ENCODE peak calls at places on chromosome 18, in four cellular contexts. J is left ventricle myocardium inferior, V is ovary, S is IMR-90. T is an unnamed sample. For H3K27me3, the result is how much of the 10 kb centered on the place peaks cover.

GRCh38 chr18:111292-112014 is 46.9 kb upstream of the USP14 start:
- DNase-seq in J (peak), V (peak), S (peak), T (peak)

GRCh38 chr18:76621184-76621583 is 126.1 kb upstream of the ZNF516 start:
- DNase-seq in J (no peak), V (no peak), S (peak), T (no peak)

GRCh38 chr18:63297678-63298392 is 21.7 kb downstream of the BCL2 start:
- DNase-seq in J (no peak), V (peak), S (no peak), T (no peak)

GRCh38 chr18:44514106-44514505 is 166.6 kb upstream of the SETBP1 start:
- DNase-seq in J (no peak), V (no peak), S (no peak), T (no peak)

GRCh38 chr18:4106407-4107033 is 348.6 kb downstream of the DLGAP1 start:
- DNase-seq in J (peak), V (peak), S (peak), T (peak)

GRCh38 chr18:8525692-8526091 is 83.5 kb upstream of the RAB12 start:
- DNase-seq in J (no peak), V (no peak), S (no peak), T (no peak)

GRCh38 chr18:39523281-39523680 is 1957.7 kb upstream of the CELF4 start:
- DNase-seq in J (no peak), V (no peak), S (peak), T (no peak)

GRCh38 chr18:80178935-80179818 is 68.1 kb downstream of the PARD6G start:
- DNase-seq in J (no peak), V (no peak), S (no peak), T (no peak)

GRCh38 chr18:59276047-59276446 is 2.8 kb upstream of the RAX start:
- DNase-seq in J (no peak), V (no peak), S (no peak), T (no peak)

GRCh38 chr18:48545690-48546365 is 7.0 kb downstream of the CTIF start:
- DNase-seq in J (peak), V (peak), S (peak), T (peak)

GRCh38 chr18:79533146-79533545 is 137.4 kb downstream of the NFATC1 start:
- DNase-seq in J (no peak), V (no peak), S (no peak), T (no peak)

GRCh38 chr18:48323151-48323550 is 86.0 kb downstream of the ZBTB7C start:
- DNase-seq in J (no peak), V (no peak), S (no peak), T (no peak)

GRCh38 chr18:58955738-58956137 is 91.1 kb downstream of the ZNF532 start:
- DNase-seq in J (no peak), V (peak), S (no peak), T (no peak)

GRCh38 chr18:8462651-8463185 is 146.5 kb upstream of the RAB12 start:
- DNase-seq in J (no peak), V (no peak), S (no peak), T (no peak)

GRCh38 chr18:832085-832681 is 20.1 kb upstream of the YES1 start:
- DNase-seq in J (peak), V (no peak), S (no peak), T (no peak)

GRCh38 chr18:71808576-71808975 is 735.6 kb downstream of the CBLN2 start:
- DNase-seq in J (no peak), V (no peak), S (no peak), T (no peak)

GRCh38 chr18:49059028-49059670 is 108.4 kb upstream of the SMAD7 start:
- DNase-seq in J (no peak), V (no peak), S (peak), T (no peak)

DNA sequence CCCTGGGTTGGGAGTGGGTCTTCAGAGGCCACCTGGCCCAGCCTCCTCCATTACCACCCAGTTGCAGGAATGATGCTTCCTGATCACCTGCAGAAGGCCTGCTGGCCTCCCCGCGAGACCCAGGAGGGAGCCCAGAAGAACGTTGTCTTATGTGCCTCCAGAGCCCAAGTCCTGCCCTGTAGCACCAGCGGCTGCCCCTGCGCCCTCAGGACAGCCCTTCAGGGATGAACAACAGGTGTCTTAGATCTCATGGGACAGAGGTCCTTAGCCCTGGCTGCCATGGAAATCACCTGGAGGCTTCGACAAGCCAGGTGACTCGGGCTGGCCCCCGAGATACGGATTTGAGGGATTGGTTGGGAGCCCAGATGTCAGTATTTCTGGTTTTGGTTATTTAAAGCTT is 278.8 kb downstream of the CELF4 start:
- DNase-seq in J (no peak), V (no peak), S (no peak), T (no peak)
- H3K27me3 ChIP-seq in J (under half), V (under half), S (under half), T (under half)

GRCh38 chr18:42185486-42185885 is 230.5 kb downstream of the PIK3C3 start:
- DNase-seq in J (no peak), V (no peak), S (no peak), T (peak)

GRCh38 chr18:42181474-42181873 is 226.4 kb downstream of the PIK3C3 start:
- DNase-seq in J (no peak), V (no peak), S (no peak), T (no peak)

GRCh38 chr18:42182728-42183700 is 228.0 kb downstream of the PIK3C3 start:
- DNase-seq in J (no peak), V (no peak), S (no peak), T (no peak)

GRCh38 chr18:42184685-42185477 is 229.8 kb downstream of the PIK3C3 start:
- DNase-seq in J (no peak), V (no peak), S (no peak), T (no peak)

GRCh38 chr18:42183746-42184145 is 228.7 kb downstream of the PIK3C3 start:
- DNase-seq in J (no peak), V (no peak), S (peak), T (no peak)
- H3K27ac ChIP-seq in J (no peak), V (no peak), S (no peak), T (no peak)

DNA sequence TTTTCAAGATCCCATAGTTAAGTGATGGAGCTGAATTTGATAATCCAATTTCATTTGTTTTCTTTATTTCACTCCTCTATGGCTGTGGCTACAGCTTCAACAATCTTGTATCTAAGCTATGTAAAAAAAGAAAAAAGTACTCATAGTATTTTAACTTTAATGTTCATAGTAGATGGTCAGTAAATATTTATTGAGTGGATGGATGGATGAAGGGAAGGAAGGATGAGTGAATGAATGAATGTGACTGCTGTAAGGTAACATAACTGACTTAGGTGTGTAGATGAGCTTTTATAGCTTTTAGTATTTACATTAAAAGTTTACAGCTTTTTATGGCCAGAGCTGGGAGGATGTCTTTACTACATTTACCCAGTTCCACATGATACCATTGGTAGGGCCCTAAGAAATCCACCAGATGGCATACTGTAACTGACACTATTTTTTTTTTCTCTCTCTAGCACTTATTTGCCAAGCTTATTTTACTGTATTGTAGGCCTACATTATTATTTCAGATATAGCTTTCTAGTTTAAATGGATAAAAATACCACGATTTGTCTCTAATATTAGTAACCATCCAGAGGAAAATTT is 13.4 kb upstream of the HRH4 start:
- DNase-seq in J (no peak), V (no peak), S (no peak), T (no peak)
- TF ChIP-seq CTCF in J (peak), V (no peak), S (peak), T (no peak)

DNA sequence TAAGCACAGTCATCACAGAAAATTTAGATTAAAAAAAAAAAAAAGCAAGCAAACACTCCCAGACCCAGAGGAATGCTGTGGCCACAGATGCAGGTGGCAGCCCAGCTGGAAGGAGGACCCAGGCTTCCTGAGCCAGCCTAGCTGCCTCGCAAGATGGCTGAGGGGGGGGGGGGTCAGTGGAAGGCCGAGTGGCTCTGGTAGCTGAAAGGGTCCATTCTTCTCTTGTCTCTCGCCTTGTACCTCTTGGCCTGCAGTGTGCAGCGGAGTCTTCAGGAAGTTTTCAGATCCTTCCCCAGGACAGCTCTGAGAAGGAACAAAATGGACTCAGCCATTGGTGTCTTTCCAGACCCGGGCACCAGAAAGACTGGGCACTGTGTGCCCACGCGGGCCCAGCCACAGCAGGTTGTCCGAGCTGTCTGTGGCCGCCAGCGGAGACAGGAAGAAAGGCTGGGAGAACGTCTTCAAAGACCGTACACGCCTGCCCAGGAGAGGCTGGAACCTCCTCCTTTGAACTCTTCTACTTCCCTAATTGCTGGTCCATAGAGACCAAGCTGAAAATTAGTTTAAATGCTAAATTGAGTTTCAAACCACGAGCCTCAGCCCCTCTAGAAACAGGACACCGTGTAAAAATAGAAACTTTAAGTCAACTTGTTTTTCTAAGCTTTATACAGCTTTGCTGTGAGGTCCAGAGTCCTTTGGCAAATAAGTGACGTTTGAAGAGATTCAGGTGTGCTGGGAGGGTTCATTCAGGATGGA is 21.4 kb downstream of the APCDD1 start:
- DNase-seq in J (no peak), V (no peak), S (no peak), T (no peak)
- H3K27me3 ChIP-seq in J (under half), V (under half), S (under half), T (under half)

GRCh38 chr18:34928754-34929335 is 112.4 kb upstream of the MAPRE2 start:
- DNase-seq in J (no peak), V (no peak), S (no peak), T (no peak)
- H3K27ac ChIP-seq in J (no peak), V (no peak), S (peak), T (no peak)

DNA sequence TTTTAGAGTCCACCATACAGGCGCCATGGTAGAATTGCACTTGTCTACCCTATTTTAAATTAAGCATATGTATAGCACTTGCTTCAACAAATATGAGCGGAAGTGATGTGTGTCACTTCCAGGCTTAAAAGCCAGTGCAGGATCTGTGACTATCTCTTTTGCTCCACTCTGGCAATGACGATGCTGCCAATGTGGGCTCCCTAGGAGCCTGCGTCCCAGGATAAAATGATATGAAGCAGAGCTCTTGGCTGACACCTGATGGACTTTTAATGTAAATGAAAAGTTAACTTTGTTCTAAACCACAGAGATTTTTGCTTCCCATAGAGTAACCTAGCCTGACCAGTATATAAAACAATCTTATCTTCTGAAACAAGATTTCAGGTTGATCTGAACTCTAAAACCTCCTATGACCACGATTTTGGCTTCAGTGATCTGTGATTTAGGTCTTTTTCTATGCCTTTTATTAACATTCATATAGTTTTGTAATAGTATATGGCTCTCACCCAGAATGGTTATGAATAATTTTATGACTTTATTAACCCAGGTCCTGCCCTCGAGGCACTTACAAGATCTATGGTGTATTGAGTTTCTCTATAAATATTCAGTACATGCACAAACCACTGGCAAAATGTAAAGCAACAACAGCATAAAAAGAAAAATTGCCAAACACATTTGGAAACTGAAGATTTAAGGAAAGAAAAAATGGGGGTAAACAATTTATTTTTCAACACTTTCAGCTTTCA is 422.5 kb upstream of the PIK3C3 start:
- DNase-seq in J (no peak), V (no peak), S (peak), T (no peak)
- TF ChIP-seq CTCF in J (no peak), V (no peak), S (peak), T (no peak)

GRCh38 chr18:2882201-2882600 is 35.4 kb downstream of the EMILIN2 start:
- DNase-seq in J (no peak), V (no peak), S (no peak), T (no peak)
- H3K27me3 ChIP-seq in J (under half), V (under half), S (under half), T (under half)